ENCODE peak calls at places on chromosomes 11 and 22, in six cellular contexts. K is PC-9, C is HepG2, G is astrocyte of the cerebellum, S is fibroblast of lung, M is right atrium auricular region. B is an unnamed sample.
A peak's percentile ranks its signal among the peaks of the same experiment; 100 is the strongest.

GRCh38 chr11:702731-703461 is 3.1 kb upstream of the EPS8L2 start:
- DNase-seq in C (no peak), M (no peak), S (no peak), G (no peak), K (peak; percentile 67), B (no peak)

GRCh38 chr11:2688381-2689231 is 11.2 kb downstream of the KCNQ1OT1 start:
- DNase-seq in M (no peak), C (no peak), G (no peak), S (no peak), K (no peak), B (no peak)

GRCh38 chr11:76781861-76782500 is 1.2 kb upstream of the TSKU start:
- DNase-seq in C (peak; percentile 25), S (no peak), K (no peak), G (no peak), M (no peak), B (no peak)

GRCh38 chr11:20035701-20036601 is 124.3 kb downstream of the DBX1 start:
- DNase-seq in M (no peak), K (peak; percentile 46), C (peak; percentile 91), G (peak; percentile 66), S (peak; percentile 96), B (peak; percentile 98)

GRCh38 chr22:38221407-38221806 is 19.6 kb downstream of the MAFF start:
- DNase-seq in C (no peak), K (no peak), M (no peak), G (no peak), S (no peak), B (no peak)

GRCh38 chr11:72141066-72141465 is 5.5 kb downstream of the FOLR3 start:
- DNase-seq in M (no peak), K (no peak), C (no peak), G (peak; percentile 86), S (peak; percentile 97), B (peak; percentile 83)

GRCh38 chr11:19374189-19374588 is 133.4 kb upstream of the E2F8 start:
- DNase-seq in S (peak; percentile 85), M (no peak), K (peak; percentile 31), G (no peak), C (no peak), B (peak; percentile 90)

GRCh38 chr11:117828641-117829368 is 4.3 kb upstream of the FXYD2 start:
- DNase-seq in S (peak; percentile 86), M (peak; percentile 84), G (peak; percentile 58), C (no peak), K (peak; percentile 47), B (peak; percentile 67)

GRCh38 chr11:103888541-103888951 is 147.9 kb upstream of the DDI1 start:
- DNase-seq in M (no peak), G (no peak), K (no peak), C (no peak), S (peak; percentile 47), B (no peak)

GRCh38 chr11:118051611-118052461 is 25.0 kb upstream of the TMPRSS4 start:
- DNase-seq in C (no peak), S (no peak), M (no peak), G (no peak), K (no peak), B (no peak)

GRCh38 chr22:20244744-20245576 is 23.2 kb downstream of the RTN4R start:
- DNase-seq in M (no peak), K (no peak), C (no peak), G (no peak), S (no peak), B (no peak)

GRCh38 chr22:49979587-49980264 is 19.2 kb downstream of the PIM3 start:
- DNase-seq in G (no peak), C (peak; percentile 62), K (no peak), M (no peak), S (peak; percentile 29), B (peak; percentile 56)

GRCh38 chr11:15339302-15339701 is 224.6 kb downstream of the INSC start:
- DNase-seq in S (no peak), M (no peak), G (no peak), C (no peak), K (no peak), B (no peak)

GRCh38 chr11:126153999-126154398 is 57.5 kb downstream of the RPUSD4 start:
- DNase-seq in S (peak; percentile 83), K (peak; percentile 21), C (no peak), G (peak; percentile 64), M (no peak), B (no peak)

GRCh38 chr22:43346521-43346929 is 3.4 kb upstream of the SCUBE1 start:
- DNase-seq in M (no peak), K (peak; percentile 66), C (peak; percentile 30), S (peak; percentile 7), G (no peak), B (peak; percentile 16)

GRCh38 chr11:90803366-90803765 is 580.5 kb upstream of the CHORDC1 start:
- DNase-seq in S (no peak), C (no peak), K (peak; percentile 23), G (peak; percentile 0), M (no peak), B (no peak)

GRCh38 chr11:15629690-15630321 is 515.1 kb downstream of the INSC start:
- DNase-seq in K (no peak), G (no peak), S (no peak), C (peak; percentile 16), M (no peak), B (peak; percentile 42)

GRCh38 chr11:101053492-101053891 is 76.1 kb downstream of the PGR start:
- DNase-seq in S (no peak), M (no peak), G (no peak), K (no peak), C (no peak), B (no peak)

GRCh38 chr11:28674432-28675076 is 566.4 kb downstream of the METTL15 start:
- DNase-seq in K (peak; percentile 22), S (peak; percentile 44), C (no peak), G (no peak), M (no peak), B (no peak)

GRCh38 chr11:111878385-111878765 is 590 bp downstream of the FDXACB1 start:
- DNase-seq in S (no peak), G (no peak), C (no peak), K (no peak), M (no peak), B (no peak)

GRCh38 chr11:36239636-36240035 is 49.6 kb downstream of the COMMD9 start:
- DNase-seq in G (no peak), C (no peak), M (no peak), S (no peak), K (no peak), B (no peak)

GRCh38 chr11:12518606-12519385 is 141.4 kb downstream of the PARVA start:
- DNase-seq in M (no peak), G (no peak), K (no peak), C (no peak), S (no peak), B (no peak)

GRCh38 chr11:116874251-116874650 is 36.8 kb upstream of the APOA1 start:
- DNase-seq in M (no peak), G (no peak), K (no peak), S (peak; percentile 75), C (no peak), B (peak; percentile 29)

GRCh38 chr22:21791635-21792625 is 56.3 kb upstream of the YPEL1 start:
- DNase-seq in S (peak; percentile 71), G (no peak), K (no peak), M (peak; percentile 18), C (no peak), B (peak; percentile 10)

GRCh38 chr22:22720201-22720723 is 75.8 kb downstream of the GGTLC2 start:
- DNase-seq in G (no peak), C (peak; percentile 32), K (no peak), M (no peak), S (peak; percentile 10), B (peak; percentile 51)

GRCh38 chr11:33500865-33501479 is 199.7 kb downstream of the C11orf91 start:
- DNase-seq in C (peak; percentile 9), G (peak; percentile 57), M (no peak), S (peak; percentile 50), K (no peak), B (peak; percentile 48)

GRCh38 chr11:9005087-9005486 is 1.3 kb upstream of the NRIP3 start:
- DNase-seq in S (no peak), K (no peak), C (no peak), G (no peak), M (no peak), B (no peak)

GRCh38 chr11:19951558-19952083 is 208.7 kb downstream of the DBX1 start:
- DNase-seq in K (no peak), M (no peak), C (peak; percentile 70), G (no peak), S (peak; percentile 54), B (no peak)

GRCh38 chr11:123601136-123601535 is 53.3 kb downstream of the SCN3B start:
- DNase-seq in S (peak; percentile 23), C (no peak), M (no peak), G (no peak), K (no peak), B (peak; percentile 14)

GRCh38 chr11:83292709-83293435 is 6.7 kb upstream of the CCDC90B start:
- DNase-seq in M (no peak), K (peak; percentile 14), C (peak; percentile 57), G (peak; percentile 49), S (peak; percentile 66), B (peak; percentile 71)
- TF ChIP-seq CTCF in M (peak; percentile 68), K (peak; percentile 83), C (peak; percentile 71), G (peak; percentile 84), S (peak; percentile 90), B (peak; percentile 86)

DNA sequence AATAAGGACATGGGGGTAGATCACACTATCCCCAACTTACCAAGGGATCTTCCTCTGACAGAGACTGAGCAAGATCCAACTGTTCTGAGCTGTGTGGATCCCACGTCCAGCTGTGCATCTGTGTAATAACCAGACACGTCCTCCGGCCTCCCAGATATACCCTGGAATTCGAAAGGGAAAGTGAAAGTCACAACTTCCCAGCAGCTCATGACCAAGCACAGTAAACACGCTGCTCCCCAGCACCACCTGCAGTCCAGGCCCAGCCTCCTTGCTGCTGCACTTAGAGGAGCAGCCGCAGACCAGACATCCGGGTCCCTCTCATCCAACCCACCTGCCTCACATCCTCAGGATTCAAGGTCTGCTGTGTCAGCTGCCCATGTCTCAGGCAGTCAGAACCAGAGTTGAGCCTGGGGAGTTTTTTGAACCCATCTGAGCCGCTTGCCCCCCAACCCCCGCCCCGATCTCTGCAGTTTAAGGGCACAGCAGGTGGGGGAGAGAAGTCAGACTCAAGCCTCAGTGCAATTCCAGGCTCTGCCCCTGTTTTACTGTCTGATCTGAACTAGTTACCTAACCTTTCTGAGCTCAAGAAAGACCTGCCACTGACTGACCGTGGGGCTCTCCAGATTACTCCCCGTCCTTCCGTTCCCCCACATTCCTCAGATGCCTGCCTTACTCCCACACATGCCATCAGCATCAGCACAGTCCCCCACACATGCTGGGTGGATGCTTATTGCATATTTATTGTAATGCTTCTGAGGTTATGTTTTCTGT is at the start of gene APOL2:
- DNase-seq in S (peak; percentile 92), M (peak; percentile 95), K (peak; percentile 86), G (peak; percentile 88), C (peak; percentile 94), B (peak; percentile 96)
- TF ChIP-seq CTCF in S (peak; percentile 80), M (peak; percentile 50), K (peak; percentile 74), G (peak; percentile 79), C (peak; percentile 91), B (peak; percentile 86)

GRCh38 chr11:121478226-121478894 is 25.6 kb upstream of the SORL1-AS1 start:
- DNase-seq in G (no peak), M (no peak), C (no peak), S (no peak), K (peak; percentile 35), B (no peak)
- TF ChIP-seq CTCF in G (no peak), M (no peak), C (no peak), S (no peak), K (no peak), B (no peak)

GRCh38 chr11:107468596-107468995 is 11.0 kb upstream of the CWF19L2 start:
- DNase-seq in S (peak; percentile 4), M (no peak), C (no peak), K (no peak), G (no peak), B (peak; percentile 5)

GRCh38 chr11:107472966-107473365 is 15.3 kb upstream of the CWF19L2 start:
- DNase-seq in K (no peak), C (no peak), S (no peak), G (no peak), M (no peak), B (no peak)

GRCh38 chr11:107467754-107468153 is 10.1 kb upstream of the CWF19L2 start:
- DNase-seq in M (no peak), G (no peak), C (no peak), K (no peak), S (no peak), B (no peak)
- TF ChIP-seq CTCF in M (no peak), G (no peak), C (no peak), K (no peak), S (no peak), B (no peak)

B was measured in brain microvascular endothelial cell.